ENCODE peak calls at places on chromosomes 6 and 20, in four cellular contexts. T is endothelial cell of umbilical vein, S is IMR-90, I is Panc1. A is an unnamed sample. For H3K27me3, the result is how much of the 10 kb centered on the place peaks cover.

GRCh38 chr6:48626421-48626820 is 515.4 kb upstream of the PTCHD4 start:
- DNase-seq in T (no peak), S (no peak), I (no peak), A (peak)

GRCh38 chr6:105757512-105758200 is 328.5 kb upstream of the PRDM1 start:
- DNase-seq in S (no peak), I (no peak), T (no peak), A (peak)

GRCh38 chr6:7561153-7561964 is 19.9 kb downstream of the DSP start:
- DNase-seq in I (no peak), S (peak), T (no peak), A (peak)

GRCh38 chr6:2919401-2919800 is 16.3 kb upstream of the SERPINB9 start:
- DNase-seq in I (no peak), S (no peak), T (no peak), A (no peak)

GRCh38 chr6:115717062-115717461 is 343.6 kb downstream of the FRK start:
- DNase-seq in S (no peak), T (no peak), I (no peak), A (no peak)

GRCh38 chr6:52389264-52389625 is 27.3 kb downstream of the PAQR8 start:
- DNase-seq in I (no peak), S (peak), T (no peak), A (no peak)

GRCh38 chr6:97000138-97000537 is 75.6 kb downstream of the KLHL32 start:
- DNase-seq in I (no peak), T (no peak), S (no peak), A (no peak)

GRCh38 chr6:134170844-134171243 is 118.4 kb upstream of the SLC2A12 start:
- DNase-seq in S (peak), I (no peak), T (no peak), A (no peak)

GRCh38 chr6:114879719-114880118 is 536.9 kb upstream of the HS3ST5 start:
- DNase-seq in S (no peak), T (no peak), I (no peak), A (no peak)

GRCh38 chr20:25015986-25016385 is 23.4 kb upstream of the APMAP start:
- DNase-seq in T (no peak), S (no peak), I (no peak), A (no peak)

GRCh38 chr6:3630258-3630828 is 121.2 kb downstream of the PXDC1 start:
- DNase-seq in S (no peak), T (no peak), I (no peak), A (no peak)

GRCh38 chr6:137536104-137536773 is 42.0 kb upstream of the OLIG3 start:
- DNase-seq in T (no peak), S (no peak), I (no peak), A (no peak)

GRCh38 chr6:154432533-154433476 is 76.2 kb upstream of the IPCEF1 start:
- DNase-seq in S (no peak), T (peak), I (no peak), A (peak)

GRCh38 chr6:43396408-43397149 is 27.1 kb upstream of the ZNF318 start:
- DNase-seq in S (no peak), I (no peak), T (no peak), A (peak)

DNA sequence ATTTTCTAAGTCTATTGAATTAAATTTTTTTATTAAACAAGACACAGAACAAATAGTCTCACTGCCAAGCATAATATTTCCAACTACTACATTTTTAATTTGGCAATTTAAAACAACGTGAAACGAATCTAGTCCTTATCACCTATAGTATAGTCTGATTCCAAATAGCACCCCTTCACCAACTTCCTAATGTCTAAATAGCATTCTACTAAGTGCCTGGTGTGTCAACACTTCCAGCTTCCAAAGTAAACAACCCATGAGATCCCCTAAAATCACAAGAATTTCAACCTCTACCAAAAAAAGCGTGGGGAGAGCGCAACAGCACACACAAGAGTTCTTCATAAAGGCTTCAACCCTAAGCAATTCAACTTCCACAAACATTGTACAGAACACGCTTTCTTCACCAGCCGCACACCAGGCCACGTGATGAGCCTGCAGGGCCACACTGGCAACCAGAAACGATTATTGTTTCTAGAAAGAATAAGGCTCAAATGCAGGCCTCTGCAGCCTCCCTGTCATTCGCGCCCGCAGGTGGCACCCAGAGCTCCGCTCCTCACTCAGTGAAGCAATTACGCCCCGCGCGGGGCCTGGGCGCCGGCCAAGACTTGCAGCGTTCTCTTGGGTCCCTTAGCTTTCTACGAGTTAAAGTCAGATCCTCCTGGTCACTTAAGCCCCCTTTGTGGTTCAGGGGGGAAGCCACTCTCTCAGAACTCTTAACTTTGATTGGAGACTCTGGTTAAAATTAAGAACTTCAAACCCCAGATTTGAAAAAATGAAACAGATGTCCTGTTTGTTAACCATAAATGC is 18.4 kb downstream of the SIM1 start:
- DNase-seq in S (no peak), T (peak), I (no peak), A (no peak)
- H3K27me3 ChIP-seq in S (half or more), T (under half), I (under half), A (half or more)

DNA sequence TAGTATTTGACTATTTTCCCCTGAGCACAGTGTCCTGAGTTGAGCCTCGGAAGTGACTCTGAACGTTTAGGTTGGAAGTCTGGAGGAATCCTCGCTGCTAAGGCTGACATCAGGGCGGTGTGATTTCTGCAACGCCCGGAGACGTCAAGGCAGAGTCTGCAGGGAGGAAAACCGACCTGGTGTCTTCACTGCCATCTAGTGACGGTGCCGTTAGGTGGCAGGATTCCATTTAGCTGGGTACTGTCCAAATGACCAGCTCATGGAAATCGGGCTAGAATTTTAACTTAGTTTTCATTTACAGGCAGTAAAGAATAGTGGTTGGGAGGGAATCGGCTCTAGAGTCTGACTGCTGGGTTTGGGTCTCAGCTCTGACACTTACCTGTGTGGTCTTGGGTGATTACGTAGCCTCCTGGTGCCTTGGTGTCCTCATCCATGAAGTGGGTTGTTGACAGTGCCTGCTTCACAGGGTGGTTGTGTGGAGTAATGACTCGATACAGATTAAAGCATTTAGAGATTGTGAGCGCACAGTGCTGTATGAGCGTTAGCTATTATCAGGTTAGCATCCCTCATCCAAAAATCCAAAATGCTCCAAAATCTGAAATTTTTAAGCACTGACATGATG is 35.0 kb downstream of the FOXF2 start:
- DNase-seq in S (peak), I (peak), T (peak), A (peak)
- TF ChIP-seq CTCF in S (peak), I (peak), T (peak), A (peak)

GRCh38 chr6:168196385-168196860 is 117.4 kb upstream of the FRMD1 start:
- DNase-seq in T (no peak), I (no peak), S (no peak), A (no peak)
- H3K27me3 ChIP-seq in T (under half), I (under half), S (under half), A (under half)

GRCh38 chr20:37757550-37757949 is 63.7 kb downstream of the CTNNBL1 start:
- DNase-seq in I (no peak), T (no peak), S (no peak), A (no peak)
- TF ChIP-seq CTCF in I (no peak), T (no peak), S (no peak), A (peak)

GRCh38 chr6:1617466-1618304 is 8.0 kb downstream of the FOXC1 start:
- DNase-seq in T (peak), S (no peak), I (no peak), A (no peak)
- H3K27me3 ChIP-seq in T (under half), S (under half), I (under half), A (under half)

A was measured in bronchial epithelial cell.